ENCODE peak calls at places on chromosomes 2 and 18, in five cellular contexts. Q is glutamatergic neuron; B is islet precursor cell; F is activated effector memory CD4-positive, alpha-beta T cell treated with Interleukin-2 at 50 U/mL for 16 hours; C is activated CD4-positive, alpha-beta T cell treated with anti-CD3 and anti-CD28 coated beads, Interleukin-2, amount 50 U/mL, for 1 hour. A is an unnamed sample.

GRCh38 chr2:32847734-32848133 is 99.0 kb upstream of the LTBP1 start:
- DNase-seq in Q (no peak), B (no peak), F (no peak), C (no peak), A (no peak)

GRCh38 chr2:160367887-160368286 is 125.7 kb downstream of the RBMS1 start:
- DNase-seq in Q (no peak), B (peak; percentile 88), F (no peak), C (no peak), A (no peak)

GRCh38 chr18:79910563-79910962 is 40.9 kb downstream of the SLC66A2 start:
- DNase-seq in Q (no peak), B (peak; percentile 23), F (no peak), C (no peak), A (no peak)

GRCh38 chr2:171630812-171631626 is 56.2 kb upstream of the DYNC1I2 start:
- DNase-seq in Q (no peak), B (no peak), F (no peak), C (no peak), A (no peak)

GRCh38 chr2:226446406-226447001 is 353.1 kb downstream of the IRS1 start:
- DNase-seq in Q (no peak), B (no peak), F (no peak), C (no peak), A (no peak)

GRCh38 chr2:26811261-26811660 is 25.4 kb downstream of the CENPA start:
- DNase-seq in Q (no peak), B (no peak), F (no peak), C (no peak), A (no peak)

GRCh38 chr18:46761054-46761769 is 4.4 kb upstream of the ST8SIA5 start:
- DNase-seq in Q (no peak), B (no peak), F (no peak), C (no peak), A (no peak)

GRCh38 chr18:45168883-45169585 is 446.2 kb upstream of the SLC14A2 start:
- DNase-seq in Q (no peak), B (no peak), F (no peak), C (no peak), A (no peak)

GRCh38 chr18:63890950-63891304 is 3.4 kb downstream of the SERPINB2 start:
- DNase-seq in Q (no peak), B (no peak), F (no peak), C (no peak), A (no peak)

GRCh38 chr2:31239842-31240198 is 5.9 kb downstream of the EHD3 start:
- DNase-seq in Q (no peak), B (peak; percentile 81), F (no peak), C (no peak), A (peak; percentile 25)

GRCh38 chr18:21273568-21273967 is 31.5 kb downstream of the GREB1L start:
- DNase-seq in Q (no peak), B (no peak), F (no peak), C (no peak), A (no peak)

GRCh38 chr2:75241696-75242095 is 42.4 kb upstream of the TACR1 start:
- DNase-seq in Q (no peak), B (no peak), F (no peak), C (no peak), A (no peak)

GRCh38 chr2:133326651-133327397 is 241.4 kb downstream of the NCKAP5 start:
- DNase-seq in Q (no peak), B (no peak), F (no peak), C (no peak), A (no peak)

GRCh38 chr2:63614448-63614968 is 25.7 kb downstream of the MDH1 start:
- DNase-seq in Q (no peak), B (peak; percentile 80), F (no peak), C (no peak), A (no peak)

GRCh38 chr2:156110890-156111289 is 221.6 kb downstream of the NR4A2 start:
- DNase-seq in Q (peak; percentile 36), B (peak; percentile 74), F (no peak), C (no peak), A (no peak)

GRCh38 chr2:56185582-56186046 is 1.8 kb downstream of the CCDC85A start:
- DNase-seq in Q (peak; percentile 53), B (peak; percentile 78), F (no peak), C (no peak), A (no peak)

GRCh38 chr2:24507511-24507910 is 16.5 kb downstream of the NCOA1 start:
- DNase-seq in Q (no peak), B (no peak), F (no peak), C (no peak), A (no peak)